ENCODE peak calls at places on chromosomes 1 and 21, in four cellular contexts. S is iris pigment epithelial cell; U is CD8-positive, alpha-beta T cell; F is activated naive CD4-positive, alpha-beta T cell treated with Interleukin-2 at 50 U/mL for 16 hours. Y is an unnamed sample.

GRCh38 chr21:29264721-29265120 is 34.0 kb upstream of the BACH1 start:
- DNase-seq in U (no peak), F (no peak), S (no peak), Y (peak; percentile 14)

GRCh38 chr1:65830306-65830705 is 37.6 kb downstream of the PDE4B start:
- DNase-seq in S (no peak), U (no peak), F (no peak), Y (no peak)

GRCh38 chr1:183514235-183514634 is 41.9 kb downstream of the SMG7 start:
- DNase-seq in F (no peak), S (no peak), U (no peak), Y (no peak)

GRCh38 chr21:26388731-26389231 is 184.3 kb downstream of the CYYR1 start:
- DNase-seq in F (no peak), U (no peak), S (peak; percentile 75), Y (peak; percentile 64)

GRCh38 chr1:2888281-2888845 is 86.9 kb upstream of the TTC34 start:
- DNase-seq in F (no peak), S (no peak), U (no peak), Y (no peak)

GRCh38 chr1:20634065-20634593 is 871 bp downstream of the PINK1 start:
- DNase-seq in F (peak; percentile 21), S (peak; percentile 10), U (no peak), Y (no peak)

GRCh38 chr1:68173283-68174172 is 58.8 kb downstream of the WLS start:
- DNase-seq in U (no peak), F (no peak), S (peak; percentile 65), Y (peak; percentile 66)

GRCh38 chr1:199422206-199422605 is 605.3 kb upstream of the NR5A2 start:
- DNase-seq in F (no peak), U (no peak), S (peak; percentile 64), Y (peak; percentile 80)

GRCh38 chr1:151715726-151716404 is 738 bp downstream of the CELF3 start:
- DNase-seq in F (no peak), U (no peak), S (no peak), Y (no peak)

GRCh38 chr1:24939040-24939439 is 9.0 kb upstream of the RUNX3 start:
- DNase-seq in S (no peak), F (no peak), U (no peak), Y (no peak)

GRCh38 chr1:37478890-37479254 is 4.5 kb downstream of the ZC3H12A start:
- DNase-seq in S (peak; percentile 77), U (no peak), F (peak; percentile 42), Y (peak; percentile 60)

GRCh38 chr1:226362346-226362745 is 45.5 kb downstream of the PARP1 start:
- DNase-seq in F (no peak), U (no peak), S (no peak), Y (no peak)

GRCh38 chr1:18836654-18837053 is 22.8 kb downstream of the TAS1R2 start:
- DNase-seq in S (no peak), U (no peak), F (no peak), Y (peak; percentile 4)

GRCh38 chr1:61047061-61047460 is 35.3 kb upstream of the NFIA start:
- DNase-seq in S (no peak), F (no peak), U (no peak), Y (no peak)

GRCh38 chr1:150596095-150596892 is 16.9 kb upstream of the MCL1 start:
- DNase-seq in U (no peak), F (no peak), S (no peak), Y (no peak)

GRCh38 chr1:52672946-52673345 is 25.2 kb downstream of the COA7 start:
- DNase-seq in U (no peak), F (no peak), S (no peak), Y (no peak)

GRCh38 chr1:2527553-2527860 is 1.1 kb upstream of the PANK4 start:
- DNase-seq in S (no peak), U (no peak), F (no peak), Y (no peak)

GRCh38 chr21:20020032-20020431 is 978.2 kb upstream of the NCAM2 start:
- DNase-seq in S (no peak), U (no peak), F (no peak), Y (no peak)

GRCh38 chr1:226990133-226990716 is 50.1 kb downstream of the COQ8A start:
- DNase-seq in F (peak; percentile 62), S (peak; percentile 68), U (no peak), Y (peak; percentile 42)

GRCh38 chr1:184114818-184115398 is 63.4 kb downstream of the TSEN15 start:
- DNase-seq in S (no peak), F (no peak), U (no peak), Y (no peak)

GRCh38 chr1:113899101-113899500 is 5.5 kb downstream of the AP4B1 start:
- DNase-seq in F (no peak), U (no peak), S (no peak), Y (no peak)

GRCh38 chr1:207049974-207050391 is 1.0 kb downstream of the YOD1 start:
- DNase-seq in S (peak; percentile 67), U (no peak), F (peak; percentile 55), Y (peak; percentile 74)

GRCh38 chr1:179003474-179004066 is 22.1 kb upstream of the FAM20B start:
- DNase-seq in U (no peak), F (no peak), S (no peak), Y (no peak)

GRCh38 chr1:214584805-214585766 is 17.9 kb upstream of the CENPF start:
- DNase-seq in S (peak; percentile 80), F (no peak), U (no peak), Y (peak; percentile 81)

GRCh38 chr1:83100133-83100532 is 898.8 kb downstream of the TTLL7 start:
- DNase-seq in F (no peak), U (no peak), S (no peak), Y (no peak)

GRCh38 chr1:5601516-5601915 is 390.7 kb downstream of the NPHP4 start:
- DNase-seq in F (no peak), U (no peak), S (no peak), Y (no peak)

GRCh38 chr1:150429805-150430204 is 57.4 kb upstream of the TARS2 start:
- DNase-seq in U (no peak), F (no peak), S (peak; percentile 17), Y (peak; percentile 43)

GRCh38 chr1:85502171-85502570 is 37.2 kb upstream of the DDAH1 start:
- DNase-seq in F (no peak), S (peak; percentile 83), U (no peak), Y (peak; percentile 74)

GRCh38 chr21:41012425-41012824 is 155.5 kb upstream of the BACE2 start:
- DNase-seq in U (no peak), S (no peak), F (no peak), Y (no peak)

GRCh38 chr1:234962340-234962989 is 166.2 kb downstream of the TOMM20 start:
- DNase-seq in S (peak; percentile 100), F (no peak), U (no peak), Y (peak; percentile 100)

GRCh38 chr1:205294175-205294913 is 27.2 kb downstream of the NUAK2 start:
- DNase-seq in U (no peak), F (no peak), S (peak; percentile 72), Y (peak; percentile 68)

GRCh38 chr1:198959676-198960075 is 320.8 kb downstream of the PTPRC start:
- DNase-seq in F (no peak), S (no peak), U (no peak), Y (no peak)

GRCh38 chr1:27366113-27366410 is 699 bp downstream of the MAP3K6 start:
- DNase-seq in S (peak; percentile 61), F (peak; percentile 80), U (no peak), Y (peak; percentile 50)

GRCh38 chr1:198699167-198700015 is 60.6 kb downstream of the PTPRC start:
- DNase-seq in F (peak; percentile 80), S (peak; percentile 43), U (peak; percentile 45), Y (peak; percentile 56)

GRCh38 chr1:27745466-27745865 is 19.7 kb downstream of the FAM76A start:
- DNase-seq in U (no peak), F (no peak), S (no peak), Y (no peak)

GRCh38 chr21:39263372-39263771 is 50.1 kb downstream of the BRWD1 start:
- DNase-seq in S (peak; percentile 32), U (no peak), F (no peak), Y (peak; percentile 33)